ENCODE peak calls at places on chromosomes 11 and 22, in eight cellular contexts. One of them, this sample, is unnamed.

GRCh38 chr11:102171101-102171500 is 60.9 kb downstream of the YAP1 start:
- DNase-seq in fibroblast of mammary gland: peak; percentile 74
- DNase-seq in NCI-H1694: no peak
- DNase-seq in fibroblast of pulmonary artery: peak; percentile 89
- DNase-seq in amniotic stem cell: peak; percentile 25
- DNase-seq in DMS153: no peak
- DNase-seq in hypothalamus: no peak
- DNase-seq in GM19239: no peak
- DNase-seq in this sample: no peak

GRCh38 chr22:49965291-49966040 is 4.9 kb downstream of the PIM3 start:
- DNase-seq in fibroblast of mammary gland: no peak
- DNase-seq in NCI-H1694: no peak
- DNase-seq in fibroblast of pulmonary artery: no peak
- DNase-seq in amniotic stem cell: no peak
- DNase-seq in DMS153: no peak
- DNase-seq in hypothalamus: no peak
- DNase-seq in GM19239: no peak
- DNase-seq in this sample: peak; percentile 10

GRCh38 chr22:36818010-36818642 is 1.3 kb upstream of the PVALB start:
- DNase-seq in fibroblast of mammary gland: peak; percentile 17
- DNase-seq in NCI-H1694: no peak
- DNase-seq in fibroblast of pulmonary artery: no peak
- DNase-seq in amniotic stem cell: no peak
- DNase-seq in DMS153: no peak
- DNase-seq in hypothalamus: no peak
- DNase-seq in GM19239: no peak
- DNase-seq in this sample: no peak

GRCh38 chr11:64854534-64855502 is 10.4 kb upstream of the CDC42BPG start:
- DNase-seq in fibroblast of mammary gland: peak; percentile 93
- DNase-seq in NCI-H1694: no peak
- DNase-seq in fibroblast of pulmonary artery: peak; percentile 88
- DNase-seq in amniotic stem cell: peak; percentile 85
- DNase-seq in DMS153: no peak
- DNase-seq in hypothalamus: peak; percentile 23
- DNase-seq in GM19239: no peak
- DNase-seq in this sample: peak; percentile 52

GRCh38 chr11:72013765-72014711 is 15.3 kb downstream of the IL18BP start:
- DNase-seq in fibroblast of mammary gland: peak; percentile 57
- DNase-seq in NCI-H1694: no peak
- DNase-seq in fibroblast of pulmonary artery: no peak
- DNase-seq in amniotic stem cell: no peak
- DNase-seq in DMS153: no peak
- DNase-seq in hypothalamus: no peak
- DNase-seq in GM19239: no peak
- DNase-seq in this sample: no peak

GRCh38 chr11:112972399-112973115 is 11.3 kb downstream of the NCAM1 start:
- DNase-seq in fibroblast of mammary gland: no peak
- DNase-seq in NCI-H1694: no peak
- DNase-seq in fibroblast of pulmonary artery: no peak
- DNase-seq in amniotic stem cell: no peak
- DNase-seq in DMS153: no peak
- DNase-seq in hypothalamus: no peak
- DNase-seq in GM19239: no peak
- DNase-seq in this sample: no peak

GRCh38 chr22:45667486-45667885 is 4.1 kb upstream of the ATXN10 start:
- DNase-seq in fibroblast of mammary gland: no peak
- DNase-seq in NCI-H1694: no peak
- DNase-seq in fibroblast of pulmonary artery: no peak
- DNase-seq in amniotic stem cell: no peak
- DNase-seq in DMS153: no peak
- DNase-seq in hypothalamus: no peak
- DNase-seq in GM19239: no peak
- DNase-seq in this sample: no peak

GRCh38 chr22:23591203-23591791 is 11.2 kb upstream of the IGLL1 start:
- DNase-seq in fibroblast of mammary gland: peak; percentile 56
- DNase-seq in NCI-H1694: peak; percentile 37
- DNase-seq in fibroblast of pulmonary artery: peak; percentile 76
- DNase-seq in amniotic stem cell: peak; percentile 15
- DNase-seq in DMS153: no peak
- DNase-seq in hypothalamus: peak; percentile 43
- DNase-seq in GM19239: peak; percentile 50
- DNase-seq in this sample: peak; percentile 50

GRCh38 chr22:39683639-39684038 is 113.1 kb downstream of the CACNA1I start:
- DNase-seq in fibroblast of mammary gland: no peak
- DNase-seq in NCI-H1694: no peak
- DNase-seq in fibroblast of pulmonary artery: no peak
- DNase-seq in amniotic stem cell: no peak
- DNase-seq in DMS153: no peak
- DNase-seq in hypothalamus: no peak
- DNase-seq in GM19239: no peak
- DNase-seq in this sample: no peak

GRCh38 chr22:25759825-25760231 is 17.8 kb downstream of the MYO18B start:
- DNase-seq in fibroblast of mammary gland: peak; percentile 98
- DNase-seq in NCI-H1694: no peak
- DNase-seq in fibroblast of pulmonary artery: peak; percentile 97
- DNase-seq in amniotic stem cell: peak; percentile 76
- DNase-seq in DMS153: no peak
- DNase-seq in hypothalamus: no peak
- DNase-seq in GM19239: no peak
- DNase-seq in this sample: no peak

GRCh38 chr11:69218946-69219720 is 63.4 kb downstream of the SMIM38 start:
- DNase-seq in fibroblast of mammary gland: no peak
- DNase-seq in NCI-H1694: no peak
- DNase-seq in fibroblast of pulmonary artery: no peak
- DNase-seq in amniotic stem cell: no peak
- DNase-seq in DMS153: no peak
- DNase-seq in hypothalamus: no peak
- DNase-seq in GM19239: no peak
- DNase-seq in this sample: no peak

GRCh38 chr22:27154717-27155116 is 497.3 kb downstream of the MIAT start:
- DNase-seq in fibroblast of mammary gland: no peak
- DNase-seq in NCI-H1694: no peak
- DNase-seq in fibroblast of pulmonary artery: no peak
- DNase-seq in amniotic stem cell: no peak
- DNase-seq in DMS153: no peak
- DNase-seq in hypothalamus: no peak
- DNase-seq in GM19239: no peak
- DNase-seq in this sample: no peak

GRCh38 chr11:58276151-58276550 is 8.1 kb upstream of the OR10W1 start:
- DNase-seq in fibroblast of mammary gland: no peak
- DNase-seq in NCI-H1694: no peak
- DNase-seq in fibroblast of pulmonary artery: no peak
- DNase-seq in amniotic stem cell: no peak
- DNase-seq in DMS153: no peak
- DNase-seq in hypothalamus: no peak
- DNase-seq in GM19239: no peak
- DNase-seq in this sample: no peak

GRCh38 chr11:111499483-111499882 is 12.7 kb downstream of the BTG4 start:
- DNase-seq in fibroblast of mammary gland: no peak
- DNase-seq in NCI-H1694: no peak
- DNase-seq in fibroblast of pulmonary artery: no peak
- DNase-seq in amniotic stem cell: no peak
- DNase-seq in DMS153: no peak
- DNase-seq in hypothalamus: no peak
- DNase-seq in GM19239: no peak
- DNase-seq in this sample: no peak

GRCh38 chr22:32905400-32905799 is 103.9 kb downstream of the TIMP3 start:
- DNase-seq in fibroblast of mammary gland: no peak
- DNase-seq in NCI-H1694: no peak
- DNase-seq in fibroblast of pulmonary artery: no peak
- DNase-seq in amniotic stem cell: no peak
- DNase-seq in DMS153: no peak
- DNase-seq in hypothalamus: peak; percentile 4
- DNase-seq in GM19239: no peak
- DNase-seq in this sample: no peak

GRCh38 chr11:112801286-112802088 is 159.7 kb upstream of the NCAM1 start:
- DNase-seq in fibroblast of mammary gland: no peak
- DNase-seq in NCI-H1694: no peak
- DNase-seq in fibroblast of pulmonary artery: no peak
- DNase-seq in amniotic stem cell: no peak
- DNase-seq in DMS153: no peak
- DNase-seq in hypothalamus: no peak
- DNase-seq in GM19239: no peak
- DNase-seq in this sample: no peak

GRCh38 chr11:132471491-132471890 is 1060.8 kb downstream of the OPCML start:
- DNase-seq in fibroblast of mammary gland: no peak
- DNase-seq in NCI-H1694: no peak
- DNase-seq in fibroblast of pulmonary artery: no peak
- DNase-seq in amniotic stem cell: no peak
- DNase-seq in DMS153: no peak
- DNase-seq in hypothalamus: no peak
- DNase-seq in GM19239: no peak
- DNase-seq in this sample: no peak

GRCh38 chr11:116278076-116278475 is 494.7 kb downstream of the BUD13 start:
- DNase-seq in fibroblast of mammary gland: no peak
- DNase-seq in NCI-H1694: no peak
- DNase-seq in fibroblast of pulmonary artery: no peak
- DNase-seq in amniotic stem cell: no peak
- DNase-seq in DMS153: no peak
- DNase-seq in hypothalamus: no peak
- DNase-seq in GM19239: no peak
- DNase-seq in this sample: no peak

GRCh38 chr22:49845241-49845640 is 8.4 kb upstream of the ZBED4 start:
- DNase-seq in fibroblast of mammary gland: no peak
- DNase-seq in NCI-H1694: no peak
- DNase-seq in fibroblast of pulmonary artery: no peak
- DNase-seq in amniotic stem cell: no peak
- DNase-seq in DMS153: no peak
- DNase-seq in hypothalamus: no peak
- DNase-seq in GM19239: no peak
- DNase-seq in this sample: no peak

GRCh38 chr11:65316979-65317786 is 2.5 kb downstream of the CDC42EP2 start:
- DNase-seq in fibroblast of mammary gland: peak; percentile 84
- DNase-seq in NCI-H1694: no peak
- DNase-seq in fibroblast of pulmonary artery: peak; percentile 86
- DNase-seq in amniotic stem cell: no peak
- DNase-seq in DMS153: peak; percentile 39
- DNase-seq in hypothalamus: no peak
- DNase-seq in GM19239: no peak
- DNase-seq in this sample: peak; percentile 56

GRCh38 chr22:17767236-17768065 is 6.8 kb downstream of the BID start:
- DNase-seq in fibroblast of mammary gland: no peak
- DNase-seq in NCI-H1694: no peak
- DNase-seq in fibroblast of pulmonary artery: no peak
- DNase-seq in amniotic stem cell: no peak
- DNase-seq in DMS153: no peak
- DNase-seq in hypothalamus: no peak
- DNase-seq in GM19239: peak; percentile 66
- DNase-seq in this sample: no peak

GRCh38 chr11:37747121-37747520 is 1149.1 kb upstream of the RAG2 start:
- DNase-seq in fibroblast of mammary gland: no peak
- DNase-seq in NCI-H1694: no peak
- DNase-seq in fibroblast of pulmonary artery: no peak
- DNase-seq in amniotic stem cell: no peak
- DNase-seq in DMS153: no peak
- DNase-seq in hypothalamus: no peak
- DNase-seq in GM19239: no peak
- DNase-seq in this sample: no peak

GRCh38 chr11:127470485-127470884 is 469.9 kb upstream of the KIRREL3 start:
- DNase-seq in fibroblast of mammary gland: no peak
- DNase-seq in NCI-H1694: no peak
- DNase-seq in fibroblast of pulmonary artery: no peak
- DNase-seq in amniotic stem cell: no peak
- DNase-seq in DMS153: no peak
- DNase-seq in hypothalamus: no peak
- DNase-seq in GM19239: peak; percentile 7
- DNase-seq in this sample: no peak

GRCh38 chr22:32791056-32791455 is 10.4 kb upstream of the TIMP3 start:
- DNase-seq in fibroblast of mammary gland: no peak
- DNase-seq in NCI-H1694: no peak
- DNase-seq in fibroblast of pulmonary artery: no peak
- DNase-seq in amniotic stem cell: no peak
- DNase-seq in DMS153: no peak
- DNase-seq in hypothalamus: no peak
- DNase-seq in GM19239: no peak
- DNase-seq in this sample: no peak

GRCh38 chr11:70891844-70892380 is 360.5 kb downstream of the SHANK2 start:
- DNase-seq in fibroblast of mammary gland: no peak
- DNase-seq in NCI-H1694: no peak
- DNase-seq in fibroblast of pulmonary artery: no peak
- DNase-seq in amniotic stem cell: no peak
- DNase-seq in DMS153: no peak
- DNase-seq in hypothalamus: no peak
- DNase-seq in GM19239: no peak
- DNase-seq in this sample: no peak

GRCh38 chr22:46073683-46074504 is 76.4 kb upstream of the PPARA start:
- DNase-seq in fibroblast of mammary gland: peak; percentile 17
- DNase-seq in NCI-H1694: no peak
- DNase-seq in fibroblast of pulmonary artery: peak; percentile 49
- DNase-seq in amniotic stem cell: no peak
- DNase-seq in DMS153: no peak
- DNase-seq in hypothalamus: peak; percentile 61
- DNase-seq in GM19239: no peak
- DNase-seq in this sample: no peak

GRCh38 chr11:12813371-12814225 is 139.4 kb downstream of the TEAD1 start:
- DNase-seq in fibroblast of mammary gland: peak; percentile 89
- DNase-seq in NCI-H1694: no peak
- DNase-seq in fibroblast of pulmonary artery: peak; percentile 93
- DNase-seq in amniotic stem cell: no peak
- DNase-seq in DMS153: no peak
- DNase-seq in hypothalamus: no peak
- DNase-seq in GM19239: no peak
- DNase-seq in this sample: peak; percentile 38

GRCh38 chr11:126129681-126130671 is 67.3 kb upstream of the CDON start:
- DNase-seq in fibroblast of mammary gland: no peak
- DNase-seq in NCI-H1694: no peak
- DNase-seq in fibroblast of pulmonary artery: no peak
- DNase-seq in amniotic stem cell: no peak
- DNase-seq in DMS153: peak; percentile 55
- DNase-seq in hypothalamus: no peak
- DNase-seq in GM19239: no peak
- DNase-seq in this sample: no peak

GRCh38 chr11:119094816-119095065 is 6.9 kb downstream of the DPAGT1 start:
- DNase-seq in fibroblast of mammary gland: peak; percentile 75
- DNase-seq in NCI-H1694: no peak
- DNase-seq in fibroblast of pulmonary artery: peak; percentile 87
- DNase-seq in amniotic stem cell: peak; percentile 58
- DNase-seq in DMS153: no peak
- DNase-seq in hypothalamus: peak; percentile 85
- DNase-seq in GM19239: no peak
- DNase-seq in this sample: peak; percentile 64

GRCh38 chr22:20626811-20627210 is 119.4 kb downstream of the MED15 start:
- DNase-seq in fibroblast of mammary gland: no peak
- DNase-seq in NCI-H1694: no peak
- DNase-seq in fibroblast of pulmonary artery: no peak
- DNase-seq in amniotic stem cell: no peak
- DNase-seq in DMS153: no peak
- DNase-seq in hypothalamus: no peak
- DNase-seq in GM19239: no peak
- DNase-seq in this sample: no peak

GRCh38 chr11:78216571-78217287 is 28.0 kb downstream of the USP35 start:
- DNase-seq in fibroblast of mammary gland: peak; percentile 10
- DNase-seq in NCI-H1694: no peak
- DNase-seq in fibroblast of pulmonary artery: no peak
- DNase-seq in amniotic stem cell: no peak
- DNase-seq in DMS153: no peak
- DNase-seq in hypothalamus: no peak
- DNase-seq in GM19239: no peak
- DNase-seq in this sample: no peak

GRCh38 chr22:34972498-34972897 is 93.5 kb upstream of the ISX start:
- DNase-seq in fibroblast of mammary gland: no peak
- DNase-seq in NCI-H1694: no peak
- DNase-seq in fibroblast of pulmonary artery: no peak
- DNase-seq in amniotic stem cell: no peak
- DNase-seq in DMS153: no peak
- DNase-seq in hypothalamus: no peak
- DNase-seq in GM19239: no peak
- DNase-seq in this sample: no peak

This sample was measured in tibial nerve.